ENCODE peak calls at places on chromosomes 5 and 9, in six cellular contexts. I is cardiac muscle cell; J is hypothalamus; A is left colon; K is NCI-H1092 treated with DMSO at 0.1 percent for 48 hours; E is activated effector memory CD4-positive, alpha-beta T cell treated with anti-CD3 and anti-CD28 coated beads, Interleukin-2, amount 50 U/mL, for 16 hours. O is an unnamed sample.

GRCh38 chr5:15500326-15500958 is 462 bp downstream of the FBXL7 start:
- DNase-seq in I (peak; percentile 55), J (peak; percentile 22), A (peak; percentile 25), K (no peak), E (no peak), O (no peak)

GRCh38 chr9:76701441-76702031 is 62.7 kb upstream of the PCA3 start:
- DNase-seq in I (no peak), J (no peak), A (no peak), K (no peak), E (no peak), O (no peak)

GRCh38 chr5:141865406-141865805 is 12.8 kb downstream of the PCDH1 start:
- DNase-seq in I (no peak), J (no peak), A (no peak), K (no peak), E (no peak), O (no peak)

GRCh38 chr5:149442563-149443182 is 63.6 kb upstream of the IL17B start:
- DNase-seq in I (peak; percentile 85), J (peak; percentile 57), A (peak; percentile 90), K (peak; percentile 26), E (peak; percentile 89), O (peak; percentile 87)

GRCh38 chr5:57986746-57987145 is 473.1 kb downstream of the PLK2 start:
- DNase-seq in I (peak; percentile 40), J (no peak), A (no peak), K (no peak), E (no peak), O (no peak)

GRCh38 chr9:131443648-131444047 is 49.8 kb downstream of the PRRC2B start:
- DNase-seq in I (no peak), J (no peak), A (no peak), K (no peak), E (peak; percentile 61), O (no peak)

GRCh38 chr9:72041775-72042194 is 18.6 kb downstream of the C9orf57 start:
- DNase-seq in I (peak; percentile 93), J (no peak), A (peak; percentile 36), K (no peak), E (no peak), O (no peak)

GRCh38 chr5:148208226-148208625 is 5.4 kb downstream of the SPINK6 start:
- DNase-seq in I (peak; percentile 27), J (no peak), A (no peak), K (no peak), E (no peak), O (no peak)

GRCh38 chr5:145943674-145944121 is 7.3 kb downstream of the SH3RF2 start:
- DNase-seq in I (peak; percentile 74), J (no peak), A (peak; percentile 43), K (no peak), E (no peak), O (no peak)

GRCh38 chr5:176608937-176609723 is 826 bp downstream of the GPRIN1 start:
- DNase-seq in I (no peak), J (no peak), A (no peak), K (peak; percentile 16), E (no peak), O (no peak)

GRCh38 chr5:71790433-71790832 is 71.4 kb downstream of the CARTPT start:
- DNase-seq in I (no peak), J (no peak), A (no peak), K (no peak), E (no peak), O (no peak)

GRCh38 chr5:136646915-136647314 is 281.6 kb upstream of the TRPC7 start:
- DNase-seq in I (no peak), J (no peak), A (no peak), K (no peak), E (no peak), O (no peak)

GRCh38 chr5:10914741-10915480 is 153.9 kb upstream of the DAP start:
- DNase-seq in I (no peak), J (no peak), A (no peak), K (no peak), E (no peak), O (no peak)

GRCh38 chr5:61290815-61291214 is 41.2 kb upstream of the ZSWIM6 start:
- DNase-seq in I (no peak), J (no peak), A (peak; percentile 48), K (no peak), E (no peak), O (no peak)

GRCh38 chr5:75611324-75612210 is at the start of gene ANKDD1B:
- DNase-seq in I (peak; percentile 55), J (no peak), A (peak; percentile 60), K (no peak), E (no peak), O (peak; percentile 61)

GRCh38 chr5:14444988-14445387 is 136.6 kb upstream of the OTULINL start:
- DNase-seq in I (no peak), J (no peak), A (peak; percentile 59), K (no peak), E (no peak), O (no peak)

GRCh38 chr5:136356747-136357469 is 8.4 kb downstream of the TRPC7 start:
- DNase-seq in I (no peak), J (no peak), A (no peak), K (no peak), E (no peak), O (no peak)

GRCh38 chr9:69040646-69041045 is 5.1 kb downstream of the FXN start:
- DNase-seq in I (no peak), J (no peak), A (no peak), K (no peak), E (no peak), O (no peak)

GRCh38 chr5:61949054-61949679 is 356.8 kb upstream of the KIF2A start:
- DNase-seq in I (no peak), J (peak; percentile 48), A (no peak), K (no peak), E (no peak), O (no peak)

GRCh38 chr9:97053717-97054116 is 14.8 kb upstream of the CTSV start:
- DNase-seq in I (no peak), J (no peak), A (no peak), K (no peak), E (no peak), O (no peak)

GRCh38 chr9:124698265-124698664 is 72.8 kb downstream of the NR6A1 start:
- DNase-seq in I (peak; percentile 64), J (no peak), A (no peak), K (no peak), E (no peak), O (no peak)

GRCh38 chr5:114658179-114658578 is 296.3 kb downstream of the KCNN2 start:
- DNase-seq in I (no peak), J (no peak), A (no peak), K (no peak), E (no peak), O (no peak)